ENCODE peak calls at places on chromosomes 4 and X, in four cellular contexts. G, A, O and F are unnamed samples.

GRCh38 chrX:139596068-139596467 is 65.5 kb downstream of the F9 start:
- DNase-seq in O (no peak), A (no peak), G (no peak), F (no peak)

GRCh38 chr4:94974773-94975172 is 217.0 kb downstream of the BMPR1B start:
- DNase-seq in A (no peak), O (no peak), G (no peak), F (no peak)

GRCh38 chr4:30103455-30103854 is 616.7 kb upstream of the PCDH7 start:
- DNase-seq in G (no peak), A (no peak), O (no peak), F (no peak)

GRCh38 chrX:65697915-65698796 is 30.7 kb downstream of the MSN start:
- DNase-seq in G (peak), O (no peak), A (peak), F (peak)

GRCh38 chr4:182918791-182919302 is 1.7 kb upstream of the DCTD start:
- DNase-seq in O (no peak), A (no peak), G (no peak), F (no peak)

GRCh38 chr4:72568959-72569718 is at the start of gene ADAMTS3:
- DNase-seq in A (no peak), O (peak), G (no peak), F (no peak)

GRCh38 chr4:56630876-56631666 is 50.0 kb downstream of the HOPX start:
- DNase-seq in A (no peak), G (no peak), O (no peak), F (no peak)

GRCh38 chr4:186144596-186145569 is 40.4 kb downstream of the FAM149A start:
- DNase-seq in O (peak), G (no peak), A (no peak), F (no peak)

GRCh38 chr4:4377683-4378082 is 9.2 kb upstream of the NSG1 start:
- DNase-seq in A (no peak), O (no peak), G (no peak), F (no peak)

GRCh38 chrX:2627272-2627867 is 63.7 kb upstream of the CD99 start:
- DNase-seq in G (no peak), O (peak), A (no peak), F (no peak)

GRCh38 chr4:60962286-60962685 is 237.8 kb upstream of the ADGRL3 start:
- DNase-seq in G (no peak), A (no peak), O (no peak), F (no peak)

GRCh38 chrX:140661657-140662056 is 47.9 kb upstream of the LINC00632 start:
- DNase-seq in G (no peak), O (no peak), A (no peak), F (no peak)

GRCh38 chr4:88585908-88586307 is 6.4 kb upstream of the HERC3 start:
- DNase-seq in A (no peak), O (no peak), G (no peak), F (no peak)

GRCh38 chrX:71095971-71096701 is 485 bp downstream of the FOXO4 start:
- DNase-seq in A (no peak), G (no peak), O (no peak), F (no peak)

GRCh38 chrX:51494409-51494808 is 2.0 kb downstream of the NUDT11 start:
- DNase-seq in G (no peak), A (no peak), O (no peak), F (no peak)

GRCh38 chr4:75555294-75556164 is at the start of gene ODAPH:
- DNase-seq in O (no peak), G (no peak), A (no peak), F (no peak)

GRCh38 chrX:68751372-68751771 is 77.4 kb upstream of the EFNB1 start:
- DNase-seq in A (no peak), O (no peak), G (no peak), F (no peak)

GRCh38 chr4:42501624-42502401 is 104.5 kb downstream of the SHISA3 start:
- DNase-seq in A (no peak), O (no peak), G (no peak), F (no peak)
- TF ChIP-seq CTCF in A (no peak), O (no peak), G (no peak), F (no peak)

DNA sequence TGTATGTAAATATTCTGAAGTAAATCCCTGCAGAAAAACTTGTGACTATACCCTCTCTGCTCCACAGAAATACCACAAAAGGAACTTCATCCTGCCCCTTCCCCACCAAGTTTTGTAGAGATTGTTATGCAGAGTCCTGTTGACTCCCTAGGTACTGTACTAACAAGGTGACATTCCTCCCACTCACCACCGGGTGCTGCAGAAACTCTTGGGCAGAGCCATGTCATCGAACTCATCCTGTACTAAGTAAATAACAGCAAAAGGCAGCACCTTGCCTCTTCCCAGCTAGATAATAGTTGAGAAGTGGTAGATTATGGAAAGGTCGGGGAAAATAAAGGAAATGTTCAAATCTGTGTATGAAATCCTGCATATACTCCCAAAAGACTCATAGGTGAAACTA is 233.3 kb downstream of the STPG2 start:
- DNase-seq in G (no peak), A (no peak), O (no peak), F (no peak)
- TF ChIP-seq CTCF in G (no peak), A (no peak), O (no peak), F (no peak)

GRCh38 chr4:102608190-102608589 is 107.0 kb downstream of the NFKB1 start:
- DNase-seq in O (no peak), A (no peak), G (no peak), F (no peak)

GRCh38 chr4:102610476-102610875 is 109.3 kb downstream of the NFKB1 start:
- DNase-seq in O (no peak), G (no peak), A (no peak), F (no peak)

GRCh38 chr4:102612824-102613366 is 111.7 kb downstream of the NFKB1 start:
- DNase-seq in A (no peak), O (no peak), G (peak), F (no peak)

GRCh38 chr4:102612195-102612594 is 111.0 kb downstream of the NFKB1 start:
- DNase-seq in A (no peak), G (no peak), O (no peak), F (no peak)

GRCh38 chr4:102610007-102610406 is 108.8 kb downstream of the NFKB1 start:
- DNase-seq in O (no peak), A (no peak), G (no peak), F (no peak)
- TF ChIP-seq CTCF in O (no peak), A (no peak), G (no peak), F (no peak)

GRCh38 chr4:11529625-11530201 is 101.0 kb upstream of the HS3ST1 start:
- DNase-seq in O (no peak), G (no peak), A (no peak), F (no peak)

GRCh38 chr4:11537846-11538245 is 109.2 kb upstream of the HS3ST1 start:
- DNase-seq in G (no peak), O (no peak), A (no peak), F (no peak)

GRCh38 chr4:11532138-11532537 is 103.4 kb upstream of the HS3ST1 start:
- DNase-seq in A (no peak), G (no peak), O (no peak), F (no peak)

GRCh38 chr4:11535333-11535732 is 106.6 kb upstream of the HS3ST1 start:
- DNase-seq in O (no peak), G (no peak), A (no peak), F (no peak)
- TF ChIP-seq CTCF in O (no peak), G (no peak), A (no peak), F (no peak)

DNA sequence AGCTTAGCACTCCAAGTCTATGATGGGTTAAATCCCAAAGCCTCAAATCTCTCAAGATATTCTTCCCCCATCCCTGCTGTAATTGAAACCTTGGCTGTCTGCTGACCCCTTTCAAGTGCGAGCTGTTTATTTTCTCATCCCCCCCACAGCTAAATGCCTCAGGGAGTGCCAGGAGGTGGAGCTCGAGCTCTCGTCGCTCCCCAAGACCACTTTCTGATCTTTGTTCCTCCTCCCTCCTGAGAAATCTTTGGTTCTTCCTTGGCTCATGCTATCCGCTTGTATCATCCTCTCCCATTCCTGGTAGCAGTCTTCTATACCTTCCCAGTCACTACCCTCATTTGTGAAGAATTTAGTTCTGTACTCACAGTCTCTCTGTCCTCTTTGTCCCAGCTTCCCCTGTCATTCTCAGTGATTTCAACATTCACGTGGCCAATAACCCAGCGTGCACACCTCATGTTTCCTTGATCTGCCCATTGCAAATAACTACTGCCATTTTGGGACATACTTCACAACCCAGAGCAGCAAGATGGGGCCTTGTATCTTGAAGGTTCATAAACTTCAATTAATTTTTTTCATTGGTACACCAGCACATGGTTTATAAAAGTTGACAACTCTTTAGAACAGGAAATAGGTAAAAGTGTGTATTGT is 9.2 kb upstream of the SLC25A43 start:
- DNase-seq in O (no peak), G (no peak), A (no peak), F (no peak)
- TF ChIP-seq CTCF in O (no peak), G (no peak), A (no peak), F (no peak)

DNA sequence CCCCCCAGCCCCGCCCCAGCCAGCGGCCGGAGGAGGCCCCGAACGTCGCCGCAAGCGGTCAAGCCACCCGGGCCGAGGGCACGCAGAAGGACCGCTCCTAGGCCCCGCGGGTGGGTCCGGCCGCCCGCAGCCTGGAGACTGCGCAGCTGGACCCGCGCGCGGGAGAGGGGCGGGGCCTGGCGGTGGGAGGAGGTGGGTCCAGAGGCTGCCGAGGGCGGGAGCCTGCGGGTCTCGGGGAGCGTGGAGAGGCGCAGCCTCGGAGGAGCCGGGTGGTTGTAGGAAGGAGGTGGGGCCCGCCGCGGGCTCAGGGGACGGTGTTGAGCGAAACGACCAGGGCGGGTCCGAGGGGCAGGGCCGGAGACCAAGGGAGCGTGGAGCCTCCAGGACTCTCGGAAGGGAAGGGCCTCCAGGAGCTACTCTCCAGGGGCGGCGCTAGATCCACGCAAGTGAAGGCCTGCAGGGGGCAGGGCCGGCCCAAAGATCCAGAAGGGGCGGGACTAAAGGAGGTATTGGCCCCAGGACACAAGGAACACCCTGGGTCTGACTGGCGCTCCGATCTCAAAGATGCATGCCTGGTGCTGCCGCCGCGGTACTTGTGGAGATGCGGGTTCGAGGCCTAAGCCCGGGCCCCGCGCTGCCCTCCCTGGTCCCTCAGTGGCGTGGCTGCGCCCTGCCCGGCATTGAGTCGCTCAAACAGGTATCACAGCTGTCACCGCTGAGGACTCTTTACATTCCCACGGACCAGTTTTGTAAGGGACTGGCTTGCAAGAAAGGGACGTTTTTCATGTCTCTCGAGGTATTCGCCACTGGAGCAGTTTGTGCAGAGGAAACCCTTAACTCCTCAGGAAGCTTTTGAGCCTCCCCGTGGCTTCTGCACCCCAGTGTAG is 5.9 kb downstream of the TIMM17B start:
- DNase-seq in A (peak), O (peak), G (peak), F (peak)
- TF ChIP-seq CTCF in A (peak), O (peak), G (peak), F (peak)

GRCh38 chrX:104310084-104310483 is 55.4 kb upstream of the ESX1 start:
- DNase-seq in G (no peak), A (no peak), O (no peak), F (no peak)
- TF ChIP-seq CTCF in G (no peak), A (no peak), O (no peak), F (no peak)